ENCODE peak calls at places on chromosomes 1 and 21, in six cellular contexts. Z, J, H, F, Y and R are unnamed samples.

GRCh38 chr1:99496067-99496466 is 149.8 kb upstream of the PALMD start:
- DNase-seq in Z (peak), J (no peak), H (no peak), F (no peak), Y (no peak), R (no peak)

GRCh38 chr1:201020040-201020591 is 3.4 kb downstream of the KIF21B start:
- DNase-seq in Z (no peak), J (no peak), H (no peak), F (no peak), Y (no peak), R (no peak)

GRCh38 chr1:118981436-118981835 is 6.7 kb downstream of the TBX15 start:
- DNase-seq in Z (no peak), J (no peak), H (no peak), F (no peak), Y (no peak), R (no peak)

GRCh38 chr1:54221113-54221834 is 21.3 kb downstream of the MRPL37 start:
- DNase-seq in Z (no peak), J (no peak), H (no peak), F (no peak), Y (no peak), R (no peak)

GRCh38 chr1:100249155-100249536 is 488 bp downstream of the DBT start:
- DNase-seq in Z (peak), J (no peak), H (no peak), F (no peak), Y (no peak), R (no peak)

GRCh38 chr1:212512731-212513559 is 80.2 kb downstream of the NENF start:
- DNase-seq in Z (no peak), J (peak), H (no peak), F (no peak), Y (no peak), R (peak)

GRCh38 chr1:184945034-184945433 is 29.3 kb downstream of the NIBAN1 start:
- DNase-seq in Z (peak), J (no peak), H (no peak), F (no peak), Y (no peak), R (no peak)

GRCh38 chr1:35923841-35924240 is 7.1 kb upstream of the AGO3 start:
- DNase-seq in Z (no peak), J (no peak), H (no peak), F (no peak), Y (no peak), R (no peak)

GRCh38 chr1:204435246-204435885 is 23.7 kb upstream of the PPP1R15B start:
- DNase-seq in Z (peak), J (no peak), H (peak), F (no peak), Y (no peak), R (no peak)

GRCh38 chr1:31747304-31747703 is 16.8 kb downstream of the ADGRB2 start:
- DNase-seq in Z (no peak), J (no peak), H (no peak), F (no peak), Y (no peak), R (no peak)

GRCh38 chr1:204565617-204566582 is 49.7 kb downstream of the MDM4 start:
- DNase-seq in Z (peak), J (peak), H (no peak), F (peak), Y (peak), R (peak)

GRCh38 chr1:98461873-98462385 is 199.6 kb upstream of the SNX7 start:
- DNase-seq in Z (no peak), J (no peak), H (no peak), F (no peak), Y (no peak), R (no peak)

GRCh38 chr21:29379517-29380054 is 80.9 kb downstream of the BACH1 start:
- DNase-seq in Z (no peak), J (no peak), H (no peak), F (no peak), Y (no peak), R (no peak)

GRCh38 chr21:38863291-38863690 is 57.6 kb downstream of the ETS2 start:
- DNase-seq in Z (no peak), J (no peak), H (no peak), F (no peak), Y (no peak), R (no peak)

GRCh38 chr1:6205849-6206845 is at the start of gene RNF207:
- DNase-seq in Z (peak), J (peak), H (no peak), F (peak), Y (peak), R (peak)

GRCh38 chr1:79128726-79129125 is 122.2 kb upstream of the ADGRL4 start:
- DNase-seq in Z (peak), J (peak), H (peak), F (no peak), Y (no peak), R (peak)

GRCh38 chr1:247054992-247055415 is 23.6 kb downstream of the ZNF670 start:
- DNase-seq in Z (peak), J (no peak), H (no peak), F (no peak), Y (no peak), R (no peak)

GRCh38 chr1:50605186-50605875 is 182.1 kb upstream of the DMRTA2 start:
- DNase-seq in Z (peak), J (peak), H (no peak), F (no peak), Y (peak), R (peak)

GRCh38 chr1:41742219-41742618 is 176.5 kb downstream of the HIVEP3 start:
- DNase-seq in Z (peak), J (no peak), H (peak), F (no peak), Y (no peak), R (peak)

GRCh38 chr1:54614024-54614423 is 9.3 kb downstream of the FAM151A start:
- DNase-seq in Z (no peak), J (no peak), H (no peak), F (no peak), Y (no peak), R (no peak)

GRCh38 chr1:28127617-28128257 is 39.3 kb upstream of the EYA3 start:
- DNase-seq in Z (no peak), J (no peak), H (no peak), F (no peak), Y (no peak), R (no peak)

GRCh38 chr1:14961661-14962267 is 191.8 kb upstream of the TMEM51 start:
- DNase-seq in Z (no peak), J (no peak), H (no peak), F (no peak), Y (no peak), R (no peak)

GRCh38 chr1:177959793-177960515 is 9.9 kb downstream of the SEC16B start:
- DNase-seq in Z (peak), J (peak), H (no peak), F (no peak), Y (no peak), R (peak)
- TF ChIP-seq CTCF in Z (peak), J (peak), H (peak), F (peak), Y (peak), R (peak)

DNA sequence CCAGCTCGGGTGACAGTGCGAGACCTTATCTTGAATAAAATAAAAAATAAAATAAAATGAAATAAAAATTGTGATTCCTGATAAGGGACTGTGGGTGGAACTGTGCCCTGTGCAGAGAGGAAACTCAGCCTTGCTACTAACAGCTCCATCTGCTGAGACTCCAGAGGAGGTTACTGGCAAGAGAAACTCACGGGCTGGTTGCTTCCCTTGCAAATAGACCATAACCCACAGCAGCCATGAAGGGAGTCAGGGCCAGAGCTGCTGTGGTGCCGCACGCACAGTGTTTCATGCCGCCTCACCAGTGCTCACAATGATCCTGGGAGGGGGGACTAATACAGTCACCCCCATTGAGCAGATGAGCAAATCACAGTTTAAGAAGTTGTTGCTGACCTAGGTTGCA is 13.7 kb downstream of the ZBTB17 start:
- DNase-seq in Z (no peak), J (no peak), H (no peak), F (no peak), Y (no peak), R (no peak)
- TF ChIP-seq CTCF in Z (no peak), J (no peak), H (no peak), F (no peak), Y (no peak), R (no peak)

GRCh38 chr1:239817801-239818200 is 273.9 kb upstream of the FMN2 start:
- DNase-seq in Z (no peak), J (no peak), H (no peak), F (no peak), Y (no peak), R (no peak)

GRCh38 chr1:239819756-239820155 is 271.9 kb upstream of the FMN2 start:
- DNase-seq in Z (no peak), J (no peak), H (no peak), F (no peak), Y (no peak), R (no peak)

GRCh38 chr1:239815074-239815473 is 276.6 kb upstream of the FMN2 start:
- DNase-seq in Z (no peak), J (no peak), H (no peak), F (no peak), Y (no peak), R (no peak)

GRCh38 chr1:239816090-239816812 is 275.4 kb upstream of the FMN2 start:
- DNase-seq in Z (peak), J (peak), H (peak), F (no peak), Y (peak), R (peak)

DNA sequence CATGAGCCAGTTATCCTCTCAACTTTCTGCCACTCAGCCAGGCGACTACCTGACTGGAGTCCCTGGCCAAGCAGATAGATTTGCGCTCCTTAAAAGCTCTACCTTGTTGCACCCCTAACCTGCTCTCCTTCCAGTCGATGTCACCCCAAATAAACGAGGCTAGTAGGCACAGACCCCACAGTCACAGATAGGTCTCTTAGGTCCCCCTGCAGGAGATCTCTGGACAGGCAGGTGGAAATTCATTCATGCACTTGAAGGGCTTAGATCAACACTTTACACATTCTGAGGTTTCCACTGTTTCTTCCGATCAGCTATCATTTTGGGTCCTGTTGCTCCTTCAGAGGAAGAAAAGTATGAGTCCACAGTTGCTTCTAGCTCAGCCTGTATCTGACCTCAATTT is 272.6 kb upstream of the FMN2 start:
- DNase-seq in Z (no peak), J (no peak), H (no peak), F (no peak), Y (no peak), R (no peak)
- TF ChIP-seq CTCF in Z (no peak), J (peak), H (no peak), F (peak), Y (peak), R (peak)

GRCh38 chr1:39006726-39007645 is 15.9 kb downstream of the AKIRIN1 start:
- DNase-seq in Z (no peak), J (no peak), H (no peak), F (no peak), Y (no peak), R (no peak)
- TF ChIP-seq CTCF in Z (no peak), J (no peak), H (no peak), F (no peak), Y (no peak), R (no peak)